ENCODE peak calls at places on chromosomes 11 and 22, in six cellular contexts. One of them, this sample, is unnamed. For H3K4me1, the result is how much of the 10 kb centered on the place peaks cover.

GRCh38 chr22:17542452-17542851 is 20.8 kb upstream of the SLC25A18 start:
- DNase-seq in right lobe of liver: no peak
- DNase-seq in neuronal stem cell: no peak
- DNase-seq in effector memory CD4-positive, alpha-beta T cell: no peak
- DNase-seq in cardiac muscle cell: no peak
- DNase-seq in adrenal gland: no peak
- DNase-seq in this sample: no peak

GRCh38 chr11:75593337-75593915 is 31.4 kb downstream of the SERPINH1 start:
- DNase-seq in right lobe of liver: no peak
- DNase-seq in neuronal stem cell: no peak
- DNase-seq in effector memory CD4-positive, alpha-beta T cell: no peak
- DNase-seq in cardiac muscle cell: no peak
- DNase-seq in adrenal gland: no peak
- DNase-seq in this sample: no peak

GRCh38 chr11:67117667-67118058 is 1.4 kb upstream of the KDM2A start:
- DNase-seq in right lobe of liver: peak
- DNase-seq in neuronal stem cell: no peak
- DNase-seq in effector memory CD4-positive, alpha-beta T cell: peak
- DNase-seq in cardiac muscle cell: no peak
- DNase-seq in adrenal gland: peak
- DNase-seq in this sample: no peak

GRCh38 chr11:64538501-64538951 is 52.5 kb upstream of the SLC22A12 start:
- DNase-seq in right lobe of liver: no peak
- DNase-seq in neuronal stem cell: no peak
- DNase-seq in effector memory CD4-positive, alpha-beta T cell: no peak
- DNase-seq in cardiac muscle cell: no peak
- DNase-seq in adrenal gland: no peak
- DNase-seq in this sample: no peak

GRCh38 chr11:27018902-27019544 is 21.6 kb upstream of the BBOX1 start:
- DNase-seq in right lobe of liver: no peak
- DNase-seq in neuronal stem cell: no peak
- DNase-seq in effector memory CD4-positive, alpha-beta T cell: no peak
- DNase-seq in cardiac muscle cell: no peak
- DNase-seq in adrenal gland: no peak
- DNase-seq in this sample: no peak

GRCh38 chr11:112795142-112795815 is 165.9 kb upstream of the NCAM1 start:
- DNase-seq in right lobe of liver: peak
- DNase-seq in neuronal stem cell: no peak
- DNase-seq in effector memory CD4-positive, alpha-beta T cell: no peak
- DNase-seq in cardiac muscle cell: no peak
- DNase-seq in adrenal gland: peak
- DNase-seq in this sample: no peak

GRCh38 chr11:82771781-82772180 is 38.1 kb upstream of the FAM181B start:
- DNase-seq in right lobe of liver: no peak
- DNase-seq in neuronal stem cell: no peak
- DNase-seq in effector memory CD4-positive, alpha-beta T cell: no peak
- DNase-seq in cardiac muscle cell: no peak
- DNase-seq in adrenal gland: no peak
- DNase-seq in this sample: no peak

GRCh38 chr11:28296426-28296825 is 188.2 kb downstream of the METTL15 start:
- DNase-seq in right lobe of liver: no peak
- DNase-seq in neuronal stem cell: no peak
- DNase-seq in effector memory CD4-positive, alpha-beta T cell: no peak
- DNase-seq in cardiac muscle cell: no peak
- DNase-seq in adrenal gland: no peak
- DNase-seq in this sample: no peak

GRCh38 chr11:15006139-15006759 is 34.1 kb upstream of the CALCA start:
- DNase-seq in right lobe of liver: no peak
- DNase-seq in neuronal stem cell: no peak
- DNase-seq in effector memory CD4-positive, alpha-beta T cell: no peak
- DNase-seq in cardiac muscle cell: peak
- DNase-seq in adrenal gland: no peak
- DNase-seq in this sample: no peak

GRCh38 chr11:120511116-120511803 is at the start of gene GRIK4:
- DNase-seq in right lobe of liver: peak
- DNase-seq in neuronal stem cell: peak
- DNase-seq in effector memory CD4-positive, alpha-beta T cell: peak
- DNase-seq in cardiac muscle cell: peak
- DNase-seq in adrenal gland: peak
- DNase-seq in this sample: peak

GRCh38 chr22:17218341-17218740 is 894 bp downstream of the ADA2 start:
- DNase-seq in right lobe of liver: peak
- DNase-seq in neuronal stem cell: no peak
- DNase-seq in effector memory CD4-positive, alpha-beta T cell: no peak
- DNase-seq in cardiac muscle cell: no peak
- DNase-seq in adrenal gland: no peak
- DNase-seq in this sample: no peak

GRCh38 chr11:133425992-133426391 is 106.3 kb downstream of the OPCML start:
- DNase-seq in right lobe of liver: no peak
- DNase-seq in neuronal stem cell: no peak
- DNase-seq in effector memory CD4-positive, alpha-beta T cell: no peak
- DNase-seq in cardiac muscle cell: no peak
- DNase-seq in adrenal gland: no peak
- DNase-seq in this sample: no peak

GRCh38 chr11:72683782-72684200 is 9.6 kb upstream of the PDE2A start:
- DNase-seq in right lobe of liver: peak
- DNase-seq in neuronal stem cell: peak
- DNase-seq in effector memory CD4-positive, alpha-beta T cell: no peak
- DNase-seq in cardiac muscle cell: peak
- DNase-seq in adrenal gland: peak
- DNase-seq in this sample: peak

GRCh38 chr11:117316197-117316961 is at the start of gene BACE1:
- DNase-seq in right lobe of liver: peak
- DNase-seq in neuronal stem cell: peak
- DNase-seq in effector memory CD4-positive, alpha-beta T cell: no peak
- DNase-seq in cardiac muscle cell: peak
- DNase-seq in adrenal gland: peak
- DNase-seq in this sample: peak

GRCh38 chr11:61027141-61027840 is 55.8 kb downstream of the CD6 start:
- DNase-seq in right lobe of liver: no peak
- DNase-seq in neuronal stem cell: no peak
- DNase-seq in effector memory CD4-positive, alpha-beta T cell: no peak
- DNase-seq in cardiac muscle cell: no peak
- DNase-seq in adrenal gland: no peak
- DNase-seq in this sample: no peak

GRCh38 chr11:2109541-2110019 is 29.6 kb downstream of the IGF2 start:
- DNase-seq in right lobe of liver: peak
- DNase-seq in neuronal stem cell: no peak
- DNase-seq in effector memory CD4-positive, alpha-beta T cell: no peak
- DNase-seq in cardiac muscle cell: peak
- DNase-seq in adrenal gland: no peak
- DNase-seq in this sample: no peak

GRCh38 chr22:30668306-30668655 is 606 bp upstream of the DUSP18 start:
- DNase-seq in right lobe of liver: no peak
- DNase-seq in neuronal stem cell: no peak
- DNase-seq in effector memory CD4-positive, alpha-beta T cell: no peak
- DNase-seq in cardiac muscle cell: no peak
- DNase-seq in adrenal gland: no peak
- DNase-seq in this sample: no peak

DNA sequence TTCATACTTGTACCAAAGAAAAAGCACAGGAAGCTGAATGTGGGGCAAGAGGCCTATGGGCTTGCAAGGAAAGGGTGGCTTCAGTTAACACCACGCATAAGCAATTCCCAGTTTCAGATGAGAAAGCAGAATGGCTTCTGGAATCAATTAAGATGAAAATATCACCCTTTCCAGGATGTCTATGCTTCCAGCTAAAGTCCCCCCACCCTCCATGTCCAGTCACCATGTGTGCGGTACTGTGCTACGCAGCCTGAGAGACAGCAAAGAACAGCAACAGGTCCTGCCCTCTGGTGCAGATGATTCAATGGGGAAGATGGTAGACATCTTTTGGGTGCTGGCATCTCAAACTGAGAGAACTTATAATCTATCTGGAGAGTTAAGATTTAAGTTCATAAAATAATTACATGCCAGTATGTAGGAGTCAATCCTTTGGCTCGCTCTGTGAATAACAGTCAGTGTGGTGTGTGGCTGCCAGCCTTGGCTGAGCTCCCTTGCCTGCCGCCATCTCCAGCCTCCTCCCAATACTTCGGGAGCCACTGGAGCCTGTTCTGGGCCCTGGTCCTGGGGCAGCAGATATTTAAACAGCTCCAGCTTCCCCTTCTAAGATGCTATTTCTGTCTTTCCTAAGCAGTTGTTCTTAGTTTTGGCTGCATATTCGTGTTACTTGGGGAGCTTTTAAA is 44.5 kb downstream of the ME3 start:
- DNase-seq in right lobe of liver: no peak
- DNase-seq in neuronal stem cell: no peak
- DNase-seq in effector memory CD4-positive, alpha-beta T cell: no peak
- DNase-seq in cardiac muscle cell: no peak
- DNase-seq in adrenal gland: no peak
- DNase-seq in this sample: no peak
- H3K4me1 ChIP-seq in right lobe of liver: under half
- H3K4me1 ChIP-seq in neuronal stem cell: under half
- H3K4me1 ChIP-seq in effector memory CD4-positive, alpha-beta T cell: under half
- H3K4me1 ChIP-seq in cardiac muscle cell: under half
- H3K4me1 ChIP-seq in adrenal gland: under half
- H3K4me1 ChIP-seq in this sample: under half

GRCh38 chr22:42949159-42949558 is 65.8 kb downstream of the PACSIN2 start:
- DNase-seq in right lobe of liver: no peak
- DNase-seq in neuronal stem cell: no peak
- DNase-seq in effector memory CD4-positive, alpha-beta T cell: no peak
- DNase-seq in cardiac muscle cell: no peak
- DNase-seq in adrenal gland: no peak
- DNase-seq in this sample: no peak
- H3K4me1 ChIP-seq in right lobe of liver: under half
- H3K4me1 ChIP-seq in neuronal stem cell: under half
- H3K4me1 ChIP-seq in effector memory CD4-positive, alpha-beta T cell: under half
- H3K4me1 ChIP-seq in cardiac muscle cell: under half
- H3K4me1 ChIP-seq in adrenal gland: under half
- H3K4me1 ChIP-seq in this sample: under half

GRCh38 chr11:123180574-123180973 is 14.5 kb downstream of the CLMP start:
- DNase-seq in right lobe of liver: no peak
- DNase-seq in neuronal stem cell: no peak
- DNase-seq in effector memory CD4-positive, alpha-beta T cell: no peak
- DNase-seq in cardiac muscle cell: no peak
- DNase-seq in adrenal gland: no peak
- DNase-seq in this sample: no peak
- H3K4me1 ChIP-seq in right lobe of liver: under half
- H3K4me1 ChIP-seq in neuronal stem cell: under half
- H3K4me1 ChIP-seq in effector memory CD4-positive, alpha-beta T cell: under half
- H3K4me1 ChIP-seq in cardiac muscle cell: under half
- H3K4me1 ChIP-seq in adrenal gland: under half
- H3K4me1 ChIP-seq in this sample: under half

GRCh38 chr22:20777420-20778177 is 3.7 kb downstream of the SERPIND1 start:
- DNase-seq in right lobe of liver: no peak
- DNase-seq in neuronal stem cell: no peak
- DNase-seq in effector memory CD4-positive, alpha-beta T cell: no peak
- DNase-seq in cardiac muscle cell: peak
- DNase-seq in adrenal gland: peak
- DNase-seq in this sample: no peak

GRCh38 chr22:20776624-20777405 is 2.9 kb downstream of the SERPIND1 start:
- DNase-seq in right lobe of liver: no peak
- DNase-seq in neuronal stem cell: no peak
- DNase-seq in effector memory CD4-positive, alpha-beta T cell: no peak
- DNase-seq in cardiac muscle cell: no peak
- DNase-seq in adrenal gland: no peak
- DNase-seq in this sample: no peak

GRCh38 chr22:20775342-20775895 is 1.5 kb downstream of the SERPIND1 start:
- DNase-seq in right lobe of liver: no peak
- DNase-seq in neuronal stem cell: no peak
- DNase-seq in effector memory CD4-positive, alpha-beta T cell: no peak
- DNase-seq in cardiac muscle cell: no peak
- DNase-seq in adrenal gland: no peak
- DNase-seq in this sample: no peak

GRCh38 chr22:20773793-20774212 is at the start of gene SERPIND1:
- DNase-seq in right lobe of liver: peak
- DNase-seq in neuronal stem cell: no peak
- DNase-seq in effector memory CD4-positive, alpha-beta T cell: no peak
- DNase-seq in cardiac muscle cell: peak
- DNase-seq in adrenal gland: no peak
- DNase-seq in this sample: no peak

GRCh38 chr22:20774882-20775281 is 969 bp downstream of the SERPIND1 start:
- DNase-seq in right lobe of liver: no peak
- DNase-seq in neuronal stem cell: no peak
- DNase-seq in effector memory CD4-positive, alpha-beta T cell: no peak
- DNase-seq in cardiac muscle cell: no peak
- DNase-seq in adrenal gland: no peak
- DNase-seq in this sample: no peak
- H3K4me1 ChIP-seq in right lobe of liver: under half
- H3K4me1 ChIP-seq in neuronal stem cell: under half
- H3K4me1 ChIP-seq in effector memory CD4-positive, alpha-beta T cell: under half
- H3K4me1 ChIP-seq in cardiac muscle cell: under half
- H3K4me1 ChIP-seq in adrenal gland: under half
- H3K4me1 ChIP-seq in this sample: under half

GRCh38 chr22:31952094-31952401 is 7.7 kb downstream of the YWHAH start:
- DNase-seq in right lobe of liver: no peak
- DNase-seq in neuronal stem cell: no peak
- DNase-seq in effector memory CD4-positive, alpha-beta T cell: no peak
- DNase-seq in cardiac muscle cell: no peak
- DNase-seq in adrenal gland: no peak
- DNase-seq in this sample: no peak
- H3K4me1 ChIP-seq in right lobe of liver: under half
- H3K4me1 ChIP-seq in neuronal stem cell: under half
- H3K4me1 ChIP-seq in effector memory CD4-positive, alpha-beta T cell: under half
- H3K4me1 ChIP-seq in cardiac muscle cell: under half
- H3K4me1 ChIP-seq in adrenal gland: under half
- H3K4me1 ChIP-seq in this sample: under half

GRCh38 chr11:44759743-44760476 is 33.1 kb downstream of the TSPAN18 start:
- DNase-seq in right lobe of liver: no peak
- DNase-seq in neuronal stem cell: no peak
- DNase-seq in effector memory CD4-positive, alpha-beta T cell: no peak
- DNase-seq in cardiac muscle cell: no peak
- DNase-seq in adrenal gland: peak
- DNase-seq in this sample: no peak
- H3K4me1 ChIP-seq in right lobe of liver: under half
- H3K4me1 ChIP-seq in neuronal stem cell: under half
- H3K4me1 ChIP-seq in effector memory CD4-positive, alpha-beta T cell: under half
- H3K4me1 ChIP-seq in cardiac muscle cell: half or more
- H3K4me1 ChIP-seq in adrenal gland: under half
- H3K4me1 ChIP-seq in this sample: under half